ENCODE peak calls at places on chromosomes 11 and 22, in six cellular contexts. A, K, I, W, Z and J are unnamed samples.

GRCh38 chr11:106159846-106160245 is 82.4 kb downstream of the AASDHPPT start:
- DNase-seq in A (peak; percentile 75), K (no peak), I (peak; percentile 16), W (no peak), Z (no peak), J (no peak)

GRCh38 chr11:6727971-6728890 is 43.5 kb downstream of the OR2AG2 start:
- DNase-seq in A (peak; percentile 3), K (no peak), I (no peak), W (no peak), Z (no peak), J (no peak)

GRCh38 chr22:48577014-48577690 is 1250.5 kb downstream of the BRD1 start:
- DNase-seq in A (no peak), K (peak; percentile 40), I (no peak), W (no peak), Z (no peak), J (no peak)

GRCh38 chr11:13963949-13964770 is 1.6 kb downstream of the SPON1 start:
- DNase-seq in A (no peak), K (peak; percentile 75), I (no peak), W (no peak), Z (no peak), J (no peak)

GRCh38 chr11:61341706-61342105 is 8.7 kb downstream of the TKFC start:
- DNase-seq in A (no peak), K (no peak), I (no peak), W (no peak), Z (peak; percentile 68), J (no peak)

GRCh38 chr22:36021649-36022048 is 7.0 kb downstream of the RBFOX2 start:
- DNase-seq in A (no peak), K (no peak), I (no peak), W (no peak), Z (no peak), J (no peak)

GRCh38 chr11:111206472-111206871 is 39.1 kb upstream of the POU2AF2 start:
- DNase-seq in A (peak; percentile 64), K (no peak), I (no peak), W (no peak), Z (no peak), J (peak; percentile 27)

GRCh38 chr11:116062129-116062525 is 557.9 kb upstream of the CADM1 start:
- DNase-seq in A (no peak), K (no peak), I (no peak), W (no peak), Z (no peak), J (no peak)

GRCh38 chr11:119092880-119093665 is 8.4 kb downstream of the HMBS start:
- DNase-seq in A (peak; percentile 34), K (no peak), I (no peak), W (no peak), Z (no peak), J (peak; percentile 81)

GRCh38 chr11:130536106-130537040 is 87.9 kb downstream of the ADAMTS15 start:
- DNase-seq in A (peak; percentile 27), K (no peak), I (no peak), W (no peak), Z (no peak), J (no peak)

GRCh38 chr22:19757140-19757984 is 3.2 kb upstream of the TBX1 start:
- DNase-seq in A (no peak), K (peak; percentile 27), I (no peak), W (no peak), Z (no peak), J (no peak)

DNA sequence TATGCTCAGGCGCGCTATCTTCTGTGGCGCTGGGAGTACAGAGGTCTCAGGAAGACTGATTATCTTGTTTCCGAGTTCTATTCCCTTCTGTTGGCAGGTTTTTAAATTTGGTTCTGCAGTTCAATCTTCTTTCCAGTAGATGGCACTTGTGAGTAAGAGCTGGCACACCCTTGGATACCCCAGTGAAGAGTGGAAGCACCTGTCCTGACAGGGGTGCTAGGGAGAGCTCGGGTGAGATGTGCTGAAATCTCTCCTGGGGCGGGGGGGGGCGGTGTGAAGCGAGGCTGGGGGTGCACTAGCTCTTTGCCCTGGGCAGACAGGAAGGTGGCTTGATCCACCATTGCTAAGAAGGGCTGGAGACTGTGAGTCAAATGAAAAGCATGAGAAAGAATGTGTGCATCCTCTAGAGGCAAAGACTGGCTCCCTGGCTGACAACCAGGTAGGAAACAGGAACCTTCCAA is 679.9 kb upstream of the CCDC179 start:
- DNase-seq in A (peak; percentile 49), K (peak; percentile 60), I (no peak), W (no peak), Z (no peak), J (peak; percentile 31)
- TF ChIP-seq CTCF in A (peak; percentile 82), K (peak; percentile 76), I (peak; percentile 71), W (peak; percentile 12), Z (peak; percentile 29), J (peak; percentile 85)

GRCh38 chr22:29000641-29001040 is 61.0 kb downstream of the C22orf31 start:
- DNase-seq in A (no peak), K (no peak), I (no peak), W (no peak), Z (no peak), J (no peak)
- H3K4me3 ChIP-seq in A (no peak overlapping the region), K (no peak overlapping the region), I (no peak overlapping the region), W (no peak overlapping the region), Z (no peak overlapping the region), J (no peak overlapping the region)

DNA sequence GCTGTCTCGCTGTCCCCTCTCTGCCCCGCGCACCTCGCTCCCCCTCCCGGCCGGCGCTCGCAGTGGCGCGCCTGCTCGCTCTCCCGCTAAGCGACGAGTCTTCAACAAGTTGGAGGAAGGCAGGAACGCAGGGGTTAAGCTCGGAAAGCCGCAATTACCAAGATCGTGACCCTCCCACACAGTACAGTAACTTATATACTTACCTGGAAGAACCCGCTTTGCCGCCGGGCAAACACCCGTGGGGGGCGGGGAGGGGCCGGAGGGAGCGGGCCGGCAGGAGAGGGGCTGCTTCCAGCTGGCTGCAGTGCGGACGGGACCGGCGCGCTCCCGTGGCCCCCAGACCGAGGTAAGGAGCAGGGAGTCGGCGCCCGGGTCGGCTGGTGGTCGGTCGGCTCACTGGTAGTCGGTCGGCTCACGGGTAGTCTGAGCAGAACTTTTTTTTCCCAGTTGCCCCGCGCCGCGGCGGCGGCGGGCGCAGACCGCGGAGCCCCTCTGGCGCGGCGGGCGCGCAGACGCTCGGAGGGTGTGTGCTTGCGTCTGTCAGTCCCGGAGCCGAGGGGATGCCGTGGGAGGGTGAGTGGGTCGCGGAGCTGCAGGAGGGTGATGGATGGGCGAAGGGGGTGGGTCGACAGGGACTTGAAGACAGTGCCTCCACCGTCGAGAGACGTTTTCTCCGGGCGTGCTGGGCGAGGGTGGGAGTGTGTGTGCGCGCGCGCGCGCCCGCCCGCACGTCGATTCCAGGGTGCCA is 101.2 kb upstream of the HSD17B12 start:
- DNase-seq in A (peak; percentile 41), K (peak; percentile 79), I (no peak), W (no peak), Z (no peak), J (no peak)
- TF ChIP-seq CTCF in A (peak; percentile 44), K (peak; percentile 52), I (peak; percentile 43), W (no peak), Z (no peak), J (peak; percentile 35)

DNA sequence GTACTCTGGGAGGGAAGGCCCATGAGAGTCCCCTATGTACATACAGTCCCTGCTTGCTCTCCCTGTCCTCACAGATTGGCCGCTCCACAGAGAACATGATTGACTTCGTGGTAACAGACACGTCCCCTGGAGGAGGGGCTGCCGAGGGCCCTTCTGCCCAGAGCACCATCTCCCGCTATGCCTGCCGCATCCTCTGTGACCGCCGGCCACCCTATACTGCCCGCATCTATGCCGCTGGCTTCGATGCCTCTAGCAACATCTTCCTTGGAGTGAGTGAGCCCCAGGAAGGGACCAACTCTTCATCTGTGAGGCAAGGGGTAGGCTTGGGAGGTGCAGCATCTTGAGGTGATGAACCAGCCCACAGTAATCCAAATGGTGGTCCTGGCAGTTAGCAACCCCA is 6.5 kb downstream of the PELI3 start:
- DNase-seq in A (no peak), K (no peak), I (no peak), W (no peak), Z (no peak), J (no peak)
- H3K4me3 ChIP-seq in A (no peak overlapping the region), K (no peak overlapping the region), I (no peak overlapping the region), W (no peak overlapping the region), Z (no peak overlapping the region), J (no peak overlapping the region)

GRCh38 chr22:43515902-43516301 is 104.1 kb downstream of the MPPED1 start:
- DNase-seq in A (no peak), K (no peak), I (no peak), W (no peak), Z (no peak), J (no peak)
- TF ChIP-seq CTCF in A (no peak), K (peak; percentile 47), I (no peak), W (no peak), Z (no peak), J (no peak)

GRCh38 chr22:31947296-31947695 is 3.0 kb downstream of the YWHAH start:
- DNase-seq in A (peak; percentile 41), K (no peak), I (no peak), W (no peak), Z (no peak), J (no peak)
- H3K4me3 ChIP-seq in A (no peak overlapping the region), K (peak overlapping the region; percentile 98), I (no peak overlapping the region), W (peak overlapping the region; percentile 99), Z (peak overlapping the region; percentile 71), J (no peak overlapping the region)

GRCh38 chr22:17788528-17789378 is 14.5 kb upstream of the BID start:
- DNase-seq in A (no peak), K (no peak), I (no peak), W (no peak), Z (no peak), J (no peak)
- TF ChIP-seq CTCF in A (peak; percentile 4), K (peak; percentile 23), I (no peak), W (no peak), Z (no peak), J (no peak)

DNA sequence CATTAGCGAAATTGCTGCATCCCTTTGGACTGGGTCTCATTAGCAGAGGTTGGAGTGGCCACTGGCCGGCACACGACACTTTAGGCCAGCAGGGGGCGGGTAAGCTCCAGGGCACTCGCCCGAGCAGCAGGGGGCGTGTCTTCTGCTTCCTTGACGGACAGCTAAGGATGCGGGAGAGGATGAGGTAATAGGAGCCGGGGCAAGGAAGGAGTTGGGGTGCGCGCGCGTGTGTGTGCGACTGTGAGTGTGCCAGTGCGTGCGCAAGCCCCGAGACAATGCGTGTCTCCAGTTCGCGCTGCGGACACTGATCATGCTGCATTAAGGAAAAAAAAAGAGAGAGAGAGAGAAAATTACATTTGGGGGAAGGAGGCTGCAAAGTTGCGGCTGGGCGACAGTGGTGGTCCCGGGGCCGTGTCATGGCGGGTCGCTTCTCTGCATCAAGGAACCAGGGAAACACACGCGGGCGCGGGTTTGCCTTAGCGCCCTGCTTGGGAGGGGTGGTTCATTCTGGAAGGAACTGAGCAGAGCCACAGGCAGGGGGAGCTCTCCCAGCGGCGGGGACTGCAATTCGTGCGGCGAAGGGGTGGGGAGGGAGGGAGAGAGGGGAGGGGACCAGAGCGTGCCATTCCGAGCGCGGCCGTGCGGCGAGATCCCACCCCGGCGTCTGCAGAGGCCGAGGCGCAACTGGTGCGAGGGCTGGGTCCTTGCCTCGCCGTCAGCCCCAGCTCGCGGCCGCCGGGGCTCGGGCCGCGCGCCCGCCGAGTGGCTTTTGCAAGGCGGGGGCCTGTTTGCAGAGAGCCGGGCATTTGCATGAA is at the start of gene DTX4:
- DNase-seq in A (peak; percentile 93), K (peak; percentile 97), I (peak; percentile 39), W (peak; percentile 80), Z (peak; percentile 91), J (peak; percentile 75)
- H3K4me3 ChIP-seq in A (peak within 1 kb of the TSS; percentile 56), K (peak within 1 kb of the TSS; percentile 89), I (peak within 1 kb of the TSS; percentile 59), W (peak within 1 kb of the TSS; percentile 94), Z (peak within 1 kb of the TSS; percentile 80), J (peak within 1 kb of the TSS; percentile 55)